ENCODE peak calls at places on chromosome X, in six cellular contexts. I is HCT116, N is ovary, Q is uterus, W is GM12878, Y is IMR-90. C is an unnamed sample. For H3K27me3, the result is how much of the 10 kb centered on the place peaks cover.

GRCh38 chrX:15815779-15816452 is 25.6 kb downstream of the ZRSR2 start:
- DNase-seq in Y (peak), W (peak), I (peak), N (no peak), Q (no peak), C (peak)

GRCh38 chrX:17375361-17375630 is 296 bp downstream of the NHS start:
- DNase-seq in W (no peak), N (no peak), Y (no peak), I (no peak), Q (no peak), C (no peak)

GRCh38 chrX:150060406-150060805 is 122.1 kb upstream of the EOLA2 start:
- DNase-seq in N (no peak), W (no peak), Q (no peak), I (no peak), Y (peak), C (no peak)

GRCh38 chrX:111095974-111096870 is at the start of gene PAK3:
- DNase-seq in Y (peak), W (no peak), N (peak), I (no peak), Q (peak), C (peak)

GRCh38 chrX:55142206-55142918 is 53.5 kb downstream of the PAGE2 start:
- DNase-seq in I (no peak), N (no peak), Q (no peak), Y (no peak), W (no peak), C (peak)

GRCh38 chrX:17977696-17978095 is 116.6 kb upstream of the RAI2 start:
- DNase-seq in W (no peak), Y (no peak), N (no peak), Q (no peak), I (no peak), C (no peak)

GRCh38 chrX:152072236-152072635 is 66.1 kb downstream of the MAGEA10 start:
- DNase-seq in W (no peak), N (no peak), I (no peak), Q (no peak), Y (peak), C (no peak)

GRCh38 chrX:115679460-115679859 is 118.5 kb downstream of the PLS3 start:
- DNase-seq in I (peak), Y (peak), N (no peak), Q (no peak), W (no peak), C (no peak)

GRCh38 chrX:3526084-3526483 is 179.6 kb upstream of the MXRA5 start:
- DNase-seq in W (no peak), Q (no peak), N (no peak), I (no peak), Y (peak), C (no peak)

GRCh38 chrX:123779908-123780396 is 47.1 kb upstream of the THOC2 start:
- DNase-seq in I (no peak), Q (no peak), W (no peak), Y (no peak), N (no peak), C (no peak)

GRCh38 chrX:149161438-149162088 is 343.5 kb downstream of the IDS start:
- DNase-seq in I (no peak), Y (no peak), N (no peak), W (no peak), Q (no peak), C (no peak)

GRCh38 chrX:115616943-115617563 is 56.1 kb downstream of the PLS3 start:
- DNase-seq in W (peak), I (peak), N (no peak), Q (no peak), Y (peak), C (no peak)

GRCh38 chrX:131322646-131323045 is 33.5 kb upstream of the IGSF1 start:
- DNase-seq in W (no peak), N (no peak), I (no peak), Y (no peak), Q (no peak), C (no peak)

GRCh38 chrX:14694631-14695030 is 165.3 kb downstream of the GLRA2 start:
- DNase-seq in I (no peak), W (no peak), Y (peak), Q (no peak), N (no peak), C (no peak)

GRCh38 chrX:103151799-103152198 is 58.9 kb upstream of the NXF3 start:
- DNase-seq in Q (no peak), W (no peak), Y (no peak), I (no peak), N (no peak), C (no peak)

GRCh38 chrX:85503258-85504158 is 124.0 kb upstream of the POF1B start:
- DNase-seq in N (no peak), W (no peak), Y (no peak), Q (no peak), I (no peak), C (peak)

GRCh38 chrX:143082537-143082936 is 56.8 kb downstream of the SPANXN4 start:
- DNase-seq in Q (no peak), N (no peak), I (no peak), W (no peak), Y (no peak), C (no peak)

GRCh38 chrX:8867454-8867853 is 66.3 kb upstream of the FAM9A start:
- DNase-seq in Y (peak), W (no peak), Q (no peak), I (no peak), N (no peak), C (no peak)

GRCh38 chrX:139720136-139720535 is 12.2 kb upstream of the MCF2 start:
- DNase-seq in Y (peak), I (no peak), N (no peak), Q (no peak), W (no peak), C (no peak)

GRCh38 chrX:69262036-69262905 is 97.0 kb upstream of the PJA1 start:
- DNase-seq in I (no peak), Q (peak), N (peak), W (no peak), Y (peak), C (no peak)

GRCh38 chrX:125289209-125289608 is 30.5 kb upstream of the TEX13C start:
- DNase-seq in I (no peak), W (no peak), Q (no peak), Y (peak), N (no peak), C (no peak)

GRCh38 chrX:69137371-69137881 is 27.8 kb downstream of the PJA1 start:
- DNase-seq in I (no peak), Q (peak), Y (peak), N (peak), W (no peak), C (no peak)

GRCh38 chrX:72393836-72394517 is 88.3 kb upstream of the CITED1 start:
- DNase-seq in Y (no peak), W (no peak), I (no peak), Q (no peak), N (no peak), C (no peak)

GRCh38 chrX:71578253-71579135 is at the start of gene GCNA:
- DNase-seq in I (no peak), W (no peak), Q (no peak), Y (no peak), N (no peak), C (no peak)

GRCh38 chrX:56728752-56729151 is 291 bp upstream of the NBDY start:
- DNase-seq in Q (no peak), I (no peak), Y (peak), N (no peak), W (no peak), C (peak)

GRCh38 chrX:10549280-10549679 is 71.1 kb downstream of the MID1 start:
- DNase-seq in N (no peak), Y (no peak), Q (no peak), I (no peak), W (no peak), C (peak)

GRCh38 chrX:30951003-30951402 is 61.9 kb upstream of the TAB3 start:
- DNase-seq in W (no peak), Q (no peak), Y (no peak), I (no peak), N (no peak), C (no peak)

GRCh38 chrX:1903380-1903935 is 288.6 kb downstream of the ASMT start:
- DNase-seq in I (peak), W (no peak), N (no peak), Y (no peak), Q (no peak), C (no peak)

GRCh38 chrX:121011254-121011653 is 25.7 kb upstream of the CT47A1 start:
- DNase-seq in N (no peak), W (no peak), Y (no peak), Q (no peak), I (no peak), C (no peak)

GRCh38 chrX:15911729-15912550 is 57.3 kb upstream of the AP1S2 start:
- DNase-seq in W (no peak), N (no peak), Q (no peak), Y (no peak), I (no peak), C (no peak)

GRCh38 chrX:51461053-51462050 is 35.0 kb downstream of the NUDT11 start:
- DNase-seq in W (no peak), Y (peak), Q (no peak), N (no peak), I (peak), C (no peak)

GRCh38 chrX:41005445-41005992 is 79.7 kb upstream of the USP9X start:
- DNase-seq in N (no peak), Q (no peak), W (no peak), I (no peak), Y (no peak), C (no peak)

GRCh38 chrX:41001327-41001726 is 83.9 kb upstream of the USP9X start:
- DNase-seq in I (no peak), Q (no peak), N (no peak), W (no peak), Y (no peak), C (no peak)

GRCh38 chrX:41003501-41004286 is 81.6 kb upstream of the USP9X start:
- DNase-seq in W (no peak), N (no peak), Y (no peak), I (no peak), Q (no peak), C (no peak)

GRCh38 chrX:40998123-40998522 is 87.1 kb upstream of the USP9X start:
- DNase-seq in Q (no peak), I (no peak), W (no peak), Y (no peak), N (no peak), C (no peak)

GRCh38 chrX:41002021-41002420 is 83.2 kb upstream of the USP9X start:
- DNase-seq in N (no peak), Q (no peak), W (no peak), I (no peak), Y (no peak), C (no peak)
- TF ChIP-seq POLR2A in N (no peak), Q (no peak), W (no peak), I (no peak), Y (no peak), C (no peak)

GRCh38 chrX:153925387-153925738 is 701 bp downstream of the ARHGAP4 start:
- DNase-seq in W (peak), Y (no peak), Q (no peak), I (no peak), N (no peak), C (no peak)
- H3K27ac ChIP-seq in W (peak), Y (no peak), Q (no peak), I (peak), N (no peak), C (peak)

GRCh38 chrX:129786210-129786651 is 6.5 kb downstream of the SASH3 start:
- DNase-seq in Q (no peak), N (no peak), W (peak), I (no peak), Y (no peak), C (peak)

GRCh38 chrX:129790808-129791207 is 11.1 kb downstream of the SASH3 start:
- DNase-seq in N (no peak), I (no peak), Q (no peak), Y (no peak), W (no peak), C (no peak)

GRCh38 chrX:129787336-129788055 is 7.7 kb downstream of the SASH3 start:
- DNase-seq in Y (no peak), W (no peak), N (no peak), I (no peak), Q (no peak), C (no peak)

GRCh38 chrX:129790146-129790545 is 10.4 kb downstream of the SASH3 start:
- DNase-seq in I (no peak), W (no peak), Q (no peak), Y (no peak), N (no peak), C (no peak)

GRCh38 chrX:129788527-129788926 is 8.8 kb downstream of the SASH3 start:
- DNase-seq in N (no peak), I (no peak), Q (no peak), W (no peak), Y (no peak), C (no peak)
- H3K27me3 ChIP-seq in N (under half), I (under half), Q (under half), W (under half), Y (under half), C (under half)

GRCh38 chrX:53422915-53423268 is 219 bp downstream of the RIBC1 start:
- DNase-seq in W (no peak), Q (no peak), Y (no peak), I (no peak), N (no peak), C (no peak)
- TF ChIP-seq POLR2A in W (no peak), Q (no peak), Y (no peak), I (no peak), N (no peak), C (no peak)

DNA sequence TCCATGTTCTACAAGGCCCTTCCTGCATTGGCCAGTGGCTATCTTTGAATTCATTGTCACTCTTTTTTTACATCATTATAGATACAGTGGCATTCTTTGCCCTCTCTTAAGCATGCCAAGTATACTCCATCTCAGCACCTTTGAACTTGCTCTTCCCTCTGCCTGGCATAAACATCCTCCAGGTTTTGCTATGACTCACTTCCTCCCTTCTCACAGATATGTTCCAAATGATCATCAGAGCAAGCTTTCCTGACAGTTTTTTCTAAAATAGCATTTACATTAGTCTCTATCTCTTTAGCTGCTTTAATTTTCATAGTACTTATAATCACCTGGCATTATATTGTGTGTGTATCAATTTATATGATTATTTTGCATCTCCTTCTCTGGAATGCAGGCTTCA is 553.3 kb upstream of the MAGEB2 start:
- DNase-seq in Y (peak), Q (no peak), N (no peak), W (no peak), I (no peak), C (no peak)
- H3K27ac ChIP-seq in Y (peak), Q (no peak), N (no peak), W (no peak), I (no peak), C (no peak)

DNA sequence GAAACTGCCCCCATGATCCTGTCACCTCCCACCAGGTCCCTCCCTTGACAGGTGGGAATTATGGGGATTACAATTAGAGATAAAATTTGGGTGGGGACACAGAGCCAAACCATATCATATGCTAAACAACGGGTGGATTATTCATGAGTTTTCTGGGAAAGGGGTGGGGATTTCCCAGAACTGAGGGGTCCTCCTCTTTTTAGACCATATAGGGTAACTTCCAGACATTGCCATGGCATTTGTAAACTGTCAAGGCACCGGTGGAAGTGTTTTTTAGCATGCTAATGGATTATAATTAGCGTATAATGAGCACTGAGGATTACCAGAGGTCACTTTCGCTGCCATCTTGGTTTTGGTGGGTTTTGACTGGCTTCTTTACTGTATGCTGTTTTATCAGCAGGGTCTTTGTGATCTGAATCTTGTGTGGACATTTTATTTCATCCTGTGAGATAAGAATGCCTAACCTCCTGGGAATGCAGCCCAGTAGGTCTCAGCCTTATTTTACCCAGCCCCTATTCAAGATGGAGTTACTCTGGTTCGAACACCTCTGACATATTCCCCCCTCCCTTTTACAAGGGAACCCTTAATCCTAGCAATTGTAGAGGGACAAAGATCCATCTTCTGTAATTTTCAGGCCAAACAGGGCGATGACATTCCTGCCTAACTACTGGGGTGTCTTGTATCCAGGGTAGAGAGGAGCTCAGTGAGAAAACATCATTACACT is 27.5 kb upstream of the ZNF81 start:
- DNase-seq in N (no peak), W (no peak), Y (no peak), I (no peak), Q (no peak), C (no peak)
- H3K27me3 ChIP-seq in N (under half), W (under half), Y (under half), I (under half), Q (under half), C (under half)

DNA sequence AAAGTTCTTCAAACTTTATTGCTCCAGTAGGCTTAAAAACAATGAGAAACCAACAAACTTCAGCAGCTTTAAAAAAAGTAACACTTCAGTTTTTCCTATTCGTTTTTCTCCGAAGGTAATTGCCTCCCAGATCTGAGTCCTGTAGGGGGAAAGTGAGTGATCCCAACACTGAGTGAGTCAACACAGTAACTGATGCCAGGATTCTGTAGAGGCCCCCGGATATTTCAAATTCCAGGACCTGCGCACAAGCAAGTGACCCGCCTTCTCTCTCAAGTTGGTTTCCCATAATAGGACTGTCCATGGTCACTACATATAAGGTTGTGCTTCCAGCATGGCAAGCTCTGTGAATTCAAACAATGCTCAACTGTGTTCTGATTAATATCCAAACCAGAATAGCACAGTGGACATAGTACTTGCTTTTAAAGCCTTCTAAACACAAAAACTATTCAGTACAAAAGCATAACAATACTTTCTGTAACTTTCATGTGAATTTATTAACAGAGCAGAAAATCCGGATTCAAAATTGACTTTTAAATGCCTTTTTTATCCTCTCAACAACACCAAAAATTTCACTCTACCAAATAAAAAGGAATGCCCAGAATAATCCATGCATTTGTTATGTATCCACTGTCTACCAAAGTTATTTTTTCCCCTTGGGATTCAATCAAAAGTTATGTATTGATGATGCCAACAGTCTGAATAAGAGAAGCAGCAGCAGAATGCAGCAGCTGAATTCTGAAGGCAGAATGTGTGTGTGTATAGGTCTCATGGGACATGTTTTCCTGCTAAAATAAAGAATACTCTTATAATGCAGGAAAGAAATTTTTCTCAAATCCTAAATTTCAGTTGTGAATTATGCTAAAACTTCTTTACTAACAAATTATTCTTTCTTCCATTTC is at the start of gene DMD:
- DNase-seq in Q (peak), W (no peak), I (no peak), Y (peak), N (peak), C (peak)
- TF ChIP-seq POLR2A in Q (peak), W (no peak), I (no peak), Y (no peak), N (no peak), C (peak)

GRCh38 chrX:7580127-7580526 is 262.8 kb upstream of the VCX start:
- DNase-seq in W (no peak), I (no peak), Y (no peak), N (no peak), Q (no peak), C (no peak)

GRCh38 chrX:7582191-7582590 is 260.8 kb upstream of the VCX start:
- DNase-seq in Q (no peak), Y (no peak), W (no peak), N (no peak), I (no peak), C (no peak)

GRCh38 chrX:7586126-7586525 is 256.8 kb upstream of the VCX start:
- DNase-seq in W (no peak), Y (peak), N (no peak), Q (no peak), I (no peak), C (no peak)
- H3K27ac ChIP-seq in W (no peak), Y (no peak), N (no peak), Q (no peak), I (no peak), C (no peak)

DNA sequence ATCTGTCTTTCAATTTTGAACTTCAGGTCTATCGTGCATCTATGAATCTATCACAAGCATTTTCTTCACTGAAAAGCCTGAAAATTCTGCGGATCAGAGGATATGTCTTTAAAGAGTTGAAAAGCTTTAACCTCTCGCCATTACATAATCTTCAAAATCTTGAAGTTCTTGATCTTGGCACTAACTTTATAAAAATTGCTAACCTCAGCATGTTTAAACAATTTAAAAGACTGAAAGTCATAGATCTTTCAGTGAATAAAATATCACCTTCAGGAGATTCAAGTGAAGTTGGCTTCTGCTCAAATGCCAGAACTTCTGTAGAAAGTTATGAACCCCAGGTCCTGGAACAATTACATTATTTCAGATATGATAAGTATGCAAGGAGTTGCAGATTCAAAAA is 19.7 kb downstream of the TLR7 start:
- DNase-seq in I (no peak), Y (no peak), W (no peak), N (no peak), Q (no peak), C (no peak)
- H3K27me3 ChIP-seq in I (under half), Y (under half), W (under half), N (under half), Q (under half), C (under half)